ENCODE peak calls at places on chromosomes 13 and 19, in seven cellular contexts. E, G, N, T, K, L and M are unnamed samples.
A peak's percentile ranks its signal among the peaks of the same experiment; 100 is the strongest.

GRCh38 chr13:105220063-105220462 is 1315.4 kb downstream of the EFNB2 start:
- DNase-seq in E (no peak), G (no peak), N (no peak), T (no peak), K (no peak), L (no peak), M (no peak)

GRCh38 chr19:48170817-48171347 is 402 bp downstream of the ZSWIM9 start:
- DNase-seq in E (no peak), G (no peak), N (no peak), T (no peak), K (no peak), L (no peak), M (no peak)

GRCh38 chr13:36885901-36886300 is 34.1 kb downstream of the SMAD9 start:
- DNase-seq in E (no peak), G (peak; percentile 100), N (no peak), T (no peak), K (no peak), L (no peak), M (no peak)

GRCh38 chr13:28723806-28724205 is 5.0 kb upstream of the SLC46A3 start:
- DNase-seq in E (no peak), G (no peak), N (no peak), T (no peak), K (no peak), L (no peak), M (no peak)

GRCh38 chr19:16851031-16851712 is 22.0 kb downstream of the SIN3B start:
- DNase-seq in E (no peak), G (no peak), N (no peak), T (no peak), K (no peak), L (no peak), M (no peak)

GRCh38 chr19:2372076-2372612 is 12.1 kb downstream of the TMPRSS9 start:
- DNase-seq in E (no peak), G (no peak), N (no peak), T (peak; percentile 20), K (no peak), L (no peak), M (no peak)

GRCh38 chr13:21221268-21221667 is 44.8 kb downstream of the MRPL57 start:
- DNase-seq in E (no peak), G (no peak), N (no peak), T (no peak), K (no peak), L (no peak), M (no peak)

GRCh38 chr19:45878043-45878794 is 7.7 kb downstream of the IRF2BP1 start:
- DNase-seq in E (no peak), G (no peak), N (no peak), T (no peak), K (no peak), L (no peak), M (peak; percentile 82)

GRCh38 chr13:49610176-49610575 is 18.1 kb upstream of the ARL11 start:
- DNase-seq in E (no peak), G (peak; percentile 96), N (no peak), T (no peak), K (no peak), L (no peak), M (no peak)

GRCh38 chr19:1066748-1067340 is at the start of gene ARHGAP45:
- DNase-seq in E (peak; percentile 73), G (no peak), N (no peak), T (no peak), K (peak; percentile 86), L (no peak), M (no peak)

GRCh38 chr13:65679240-65679639 is 1550.9 kb downstream of the PCDH9 start:
- DNase-seq in E (no peak), G (no peak), N (no peak), T (no peak), K (no peak), L (no peak), M (no peak)

GRCh38 chr19:23437901-23438300 is 42.6 kb upstream of the ZNF91 start:
- DNase-seq in E (no peak), G (peak; percentile 80), N (peak; percentile 10), T (no peak), K (no peak), L (no peak), M (no peak)

GRCh38 chr19:4939466-4939865 is 29.4 kb upstream of the KDM4B start:
- DNase-seq in E (no peak), G (no peak), N (no peak), T (no peak), K (no peak), L (no peak), M (no peak)

GRCh38 chr13:102825921-102826706 is 19.7 kb upstream of the ERCC5 start:
- DNase-seq in E (no peak), G (no peak), N (no peak), T (peak; percentile 25), K (no peak), L (no peak), M (no peak)

GRCh38 chr13:35926859-35927530 is 204.2 kb downstream of the DCLK1 start:
- DNase-seq in E (no peak), G (no peak), N (no peak), T (peak; percentile 9), K (no peak), L (peak; percentile 59), M (no peak)

GRCh38 chr13:28579334-28579733 is 79.6 kb upstream of the POMP start:
- DNase-seq in E (no peak), G (no peak), N (peak; percentile 18), T (no peak), K (no peak), L (no peak), M (no peak)

GRCh38 chr19:44548736-44549135 is 19.3 kb upstream of the CEACAM20 start:
- DNase-seq in E (no peak), G (no peak), N (no peak), T (no peak), K (no peak), L (no peak), M (no peak)

GRCh38 chr13:38473305-38473704 is 123.7 kb downstream of the UFM1 start:
- DNase-seq in E (no peak), G (no peak), N (no peak), T (no peak), K (no peak), L (no peak), M (no peak)

GRCh38 chr19:23917856-23918255 is 3.2 kb downstream of the ZNF726 start:
- DNase-seq in E (no peak), G (peak; percentile 9), N (peak; percentile 66), T (no peak), K (no peak), L (no peak), M (no peak)

GRCh38 chr19:39916851-39917396 is 17.5 kb downstream of the FCGBP start:
- DNase-seq in E (no peak), G (no peak), N (peak; percentile 14), T (no peak), K (no peak), L (no peak), M (no peak)

GRCh38 chr13:76398426-76398825 is 487.8 kb downstream of the KCTD12 start:
- DNase-seq in E (no peak), G (no peak), N (no peak), T (peak; percentile 22), K (no peak), L (no peak), M (no peak)

GRCh38 chr13:25752957-25753540 is 298.8 kb downstream of the SHISA2 start:
- DNase-seq in E (no peak), G (no peak), N (peak; percentile 30), T (no peak), K (no peak), L (peak; percentile 43), M (no peak)

GRCh38 chr13:95485045-95485517 is 67.4 kb upstream of the CLDN10 start:
- DNase-seq in E (no peak), G (no peak), N (no peak), T (peak; percentile 25), K (no peak), L (no peak), M (no peak)

GRCh38 chr19:50430888-50431342 is 1.8 kb upstream of the MYBPC2 start:
- DNase-seq in E (no peak), G (no peak), N (no peak), T (no peak), K (peak; percentile 15), L (no peak), M (no peak)

GRCh38 chr19:10617409-10618121 is 7.8 kb upstream of the SLC44A2 start:
- DNase-seq in E (no peak), G (no peak), N (no peak), T (no peak), K (no peak), L (no peak), M (no peak)

GRCh38 chr13:112668924-112669323 is 20.9 kb upstream of the ATP11A start:
- DNase-seq in E (no peak), G (no peak), N (no peak), T (no peak), K (no peak), L (no peak), M (peak; percentile 43)

GRCh38 chr19:33390120-33390907 is 16.8 kb downstream of the CEBPG start:
- DNase-seq in E (no peak), G (no peak), N (no peak), T (no peak), K (no peak), L (peak; percentile 57), M (peak; percentile 63)

GRCh38 chr13:36796052-36796451 is 23.0 kb upstream of the RFXAP start:
- DNase-seq in E (no peak), G (no peak), N (no peak), T (no peak), K (no peak), L (no peak), M (no peak)

GRCh38 chr13:101127741-101128353 is 288.5 kb downstream of the NALCN start:
- DNase-seq in E (no peak), G (peak; percentile 82), N (no peak), T (peak; percentile 72), K (peak; percentile 2), L (peak; percentile 23), M (no peak)

GRCh38 chr13:46555722-46556121 is 2.8 kb downstream of the LRCH1 start:
- DNase-seq in E (no peak), G (no peak), N (no peak), T (no peak), K (no peak), L (no peak), M (no peak)

GRCh38 chr19:640606-641170 is 1.0 kb downstream of the FGF22 start:
- DNase-seq in E (no peak), G (no peak), N (no peak), T (no peak), K (no peak), L (no peak), M (no peak)

GRCh38 chr13:65236841-65237418 is 1993.2 kb downstream of the PCDH9 start:
- DNase-seq in E (no peak), G (no peak), N (peak; percentile 4), T (no peak), K (no peak), L (no peak), M (no peak)